ENCODE peak calls at places on chromosomes 12 and 14, in six cellular contexts. One of them, this sample, is unnamed.

GRCh38 chr12:108337235-108338223 is 1.6 kb downstream of the CMKLR1 start:
- DNase-seq in fibroblast of pulmonary artery: peak; percentile 18
- DNase-seq in HL-60: peak; percentile 24
- DNase-seq in astrocyte of the spinal cord: peak; percentile 12
- DNase-seq in adipocyte: peak; percentile 72
- DNase-seq in aorta: peak; percentile 58
- DNase-seq in this sample: peak; percentile 36

GRCh38 chr12:110022980-110023633 is 23.9 kb downstream of the ANKRD13A start:
- DNase-seq in fibroblast of pulmonary artery: peak; percentile 49
- DNase-seq in HL-60: no peak
- DNase-seq in astrocyte of the spinal cord: peak; percentile 69
- DNase-seq in adipocyte: peak; percentile 61
- DNase-seq in aorta: no peak
- DNase-seq in this sample: no peak

GRCh38 chr12:109993091-109993490 is 3.1 kb downstream of the GIT2 start:
- DNase-seq in fibroblast of pulmonary artery: no peak
- DNase-seq in HL-60: no peak
- DNase-seq in astrocyte of the spinal cord: no peak
- DNase-seq in adipocyte: no peak
- DNase-seq in aorta: no peak
- DNase-seq in this sample: no peak

GRCh38 chr14:56731187-56731586 is 79.1 kb downstream of the OTX2 start:
- DNase-seq in fibroblast of pulmonary artery: no peak
- DNase-seq in HL-60: no peak
- DNase-seq in astrocyte of the spinal cord: no peak
- DNase-seq in adipocyte: no peak
- DNase-seq in aorta: no peak
- DNase-seq in this sample: no peak

GRCh38 chr12:131353826-131354225 is 357.1 kb upstream of the SFSWAP start:
- DNase-seq in fibroblast of pulmonary artery: no peak
- DNase-seq in HL-60: no peak
- DNase-seq in astrocyte of the spinal cord: no peak
- DNase-seq in adipocyte: no peak
- DNase-seq in aorta: no peak
- DNase-seq in this sample: no peak

GRCh38 chr14:89445252-89445973 is 28.4 kb upstream of the FOXN3 start:
- DNase-seq in fibroblast of pulmonary artery: no peak
- DNase-seq in HL-60: no peak
- DNase-seq in astrocyte of the spinal cord: no peak
- DNase-seq in adipocyte: no peak
- DNase-seq in aorta: no peak
- DNase-seq in this sample: no peak

GRCh38 chr12:107017042-107017441 is 30.1 kb upstream of the MTERF2 start:
- DNase-seq in fibroblast of pulmonary artery: no peak
- DNase-seq in HL-60: no peak
- DNase-seq in astrocyte of the spinal cord: no peak
- DNase-seq in adipocyte: no peak
- DNase-seq in aorta: no peak
- DNase-seq in this sample: no peak

GRCh38 chr14:94345344-94346072 is 22.4 kb upstream of the SERPINA6 start:
- DNase-seq in fibroblast of pulmonary artery: peak; percentile 91
- DNase-seq in HL-60: peak; percentile 34
- DNase-seq in astrocyte of the spinal cord: peak; percentile 86
- DNase-seq in adipocyte: peak; percentile 88
- DNase-seq in aorta: no peak
- DNase-seq in this sample: no peak

GRCh38 chr14:106691601-106692291 is 1165.4 kb downstream of the TMEM121 start:
- DNase-seq in fibroblast of pulmonary artery: no peak
- DNase-seq in HL-60: peak; percentile 51
- DNase-seq in astrocyte of the spinal cord: no peak
- DNase-seq in adipocyte: no peak
- DNase-seq in aorta: peak; percentile 42
- DNase-seq in this sample: peak; percentile 56

GRCh38 chr14:99564256-99564902 is 39.6 kb downstream of the CCDC85C start:
- DNase-seq in fibroblast of pulmonary artery: peak; percentile 91
- DNase-seq in HL-60: no peak
- DNase-seq in astrocyte of the spinal cord: peak; percentile 81
- DNase-seq in adipocyte: peak; percentile 91
- DNase-seq in aorta: no peak
- DNase-seq in this sample: peak; percentile 79

GRCh38 chr14:103188691-103189480 is 65.6 kb downstream of the TNFAIP2 start:
- DNase-seq in fibroblast of pulmonary artery: peak; percentile 18
- DNase-seq in HL-60: no peak
- DNase-seq in astrocyte of the spinal cord: no peak
- DNase-seq in adipocyte: peak; percentile 22
- DNase-seq in aorta: no peak
- DNase-seq in this sample: peak; percentile 44

GRCh38 chr12:11929714-11930113 is 141.0 kb upstream of the BCL2L14 start:
- DNase-seq in fibroblast of pulmonary artery: no peak
- DNase-seq in HL-60: no peak
- DNase-seq in astrocyte of the spinal cord: no peak
- DNase-seq in adipocyte: no peak
- DNase-seq in aorta: no peak
- DNase-seq in this sample: no peak

GRCh38 chr12:70265132-70265531 is 21.9 kb downstream of the CNOT2 start:
- DNase-seq in fibroblast of pulmonary artery: no peak
- DNase-seq in HL-60: no peak
- DNase-seq in astrocyte of the spinal cord: no peak
- DNase-seq in adipocyte: no peak
- DNase-seq in aorta: no peak
- DNase-seq in this sample: no peak

GRCh38 chr12:131378861-131379665 is 331.8 kb upstream of the SFSWAP start:
- DNase-seq in fibroblast of pulmonary artery: no peak
- DNase-seq in HL-60: no peak
- DNase-seq in astrocyte of the spinal cord: no peak
- DNase-seq in adipocyte: no peak
- DNase-seq in aorta: no peak
- DNase-seq in this sample: no peak

GRCh38 chr12:114682101-114682919 is 1.7 kb downstream of the TBX3 start:
- DNase-seq in fibroblast of pulmonary artery: no peak
- DNase-seq in HL-60: no peak
- DNase-seq in astrocyte of the spinal cord: no peak
- DNase-seq in adipocyte: peak; percentile 36
- DNase-seq in aorta: no peak
- DNase-seq in this sample: no peak

GRCh38 chr14:76904100-76904739 is 78.0 kb downstream of the LRRC74A start:
- DNase-seq in fibroblast of pulmonary artery: peak; percentile 98
- DNase-seq in HL-60: no peak
- DNase-seq in astrocyte of the spinal cord: peak; percentile 82
- DNase-seq in adipocyte: peak; percentile 94
- DNase-seq in aorta: peak; percentile 66
- DNase-seq in this sample: peak; percentile 54

GRCh38 chr12:48194780-48195179 is 8.3 kb downstream of the OR10AD1 start:
- DNase-seq in fibroblast of pulmonary artery: peak; percentile 21
- DNase-seq in HL-60: no peak
- DNase-seq in astrocyte of the spinal cord: no peak
- DNase-seq in adipocyte: peak; percentile 61
- DNase-seq in aorta: no peak
- DNase-seq in this sample: no peak

GRCh38 chr14:81222694-81223093 is 1.9 kb upstream of the GTF2A1 start:
- DNase-seq in fibroblast of pulmonary artery: no peak
- DNase-seq in HL-60: no peak
- DNase-seq in astrocyte of the spinal cord: no peak
- DNase-seq in adipocyte: no peak
- DNase-seq in aorta: no peak
- DNase-seq in this sample: no peak

GRCh38 chr14:101398011-101398410 is 163.3 kb upstream of the DIO3 start:
- DNase-seq in fibroblast of pulmonary artery: no peak
- DNase-seq in HL-60: no peak
- DNase-seq in astrocyte of the spinal cord: no peak
- DNase-seq in adipocyte: no peak
- DNase-seq in aorta: no peak
- DNase-seq in this sample: no peak

GRCh38 chr12:90909069-90909676 is 45.8 kb downstream of the CCER1 start:
- DNase-seq in fibroblast of pulmonary artery: peak; percentile 75
- DNase-seq in HL-60: no peak
- DNase-seq in astrocyte of the spinal cord: peak; percentile 65
- DNase-seq in adipocyte: peak; percentile 72
- DNase-seq in aorta: no peak
- DNase-seq in this sample: no peak

GRCh38 chr14:55309761-55310365 is 38.6 kb downstream of the FBXO34 start:
- DNase-seq in fibroblast of pulmonary artery: no peak
- DNase-seq in HL-60: no peak
- DNase-seq in astrocyte of the spinal cord: no peak
- DNase-seq in adipocyte: no peak
- DNase-seq in aorta: no peak
- DNase-seq in this sample: no peak

GRCh38 chr12:57525615-57526383 is 3.2 kb downstream of the MBD6 start:
- DNase-seq in fibroblast of pulmonary artery: no peak
- DNase-seq in HL-60: no peak
- DNase-seq in astrocyte of the spinal cord: no peak
- DNase-seq in adipocyte: no peak
- DNase-seq in aorta: no peak
- DNase-seq in this sample: no peak

GRCh38 chr12:57522887-57523705 is 472 bp downstream of the MBD6 start:
- DNase-seq in fibroblast of pulmonary artery: peak; percentile 68
- DNase-seq in HL-60: peak; percentile 84
- DNase-seq in astrocyte of the spinal cord: peak; percentile 56
- DNase-seq in adipocyte: peak; percentile 69
- DNase-seq in aorta: peak; percentile 88
- DNase-seq in this sample: peak; percentile 78

GRCh38 chr12:57523706-57524614 is 1.3 kb downstream of the MBD6 start:
- DNase-seq in fibroblast of pulmonary artery: no peak
- DNase-seq in HL-60: no peak
- DNase-seq in astrocyte of the spinal cord: no peak
- DNase-seq in adipocyte: no peak
- DNase-seq in aorta: no peak
- DNase-seq in this sample: no peak

GRCh38 chr12:57526477-57527126 is 4.0 kb downstream of the MBD6 start:
- DNase-seq in fibroblast of pulmonary artery: no peak
- DNase-seq in HL-60: no peak
- DNase-seq in astrocyte of the spinal cord: no peak
- DNase-seq in adipocyte: no peak
- DNase-seq in aorta: no peak
- DNase-seq in this sample: no peak

DNA sequence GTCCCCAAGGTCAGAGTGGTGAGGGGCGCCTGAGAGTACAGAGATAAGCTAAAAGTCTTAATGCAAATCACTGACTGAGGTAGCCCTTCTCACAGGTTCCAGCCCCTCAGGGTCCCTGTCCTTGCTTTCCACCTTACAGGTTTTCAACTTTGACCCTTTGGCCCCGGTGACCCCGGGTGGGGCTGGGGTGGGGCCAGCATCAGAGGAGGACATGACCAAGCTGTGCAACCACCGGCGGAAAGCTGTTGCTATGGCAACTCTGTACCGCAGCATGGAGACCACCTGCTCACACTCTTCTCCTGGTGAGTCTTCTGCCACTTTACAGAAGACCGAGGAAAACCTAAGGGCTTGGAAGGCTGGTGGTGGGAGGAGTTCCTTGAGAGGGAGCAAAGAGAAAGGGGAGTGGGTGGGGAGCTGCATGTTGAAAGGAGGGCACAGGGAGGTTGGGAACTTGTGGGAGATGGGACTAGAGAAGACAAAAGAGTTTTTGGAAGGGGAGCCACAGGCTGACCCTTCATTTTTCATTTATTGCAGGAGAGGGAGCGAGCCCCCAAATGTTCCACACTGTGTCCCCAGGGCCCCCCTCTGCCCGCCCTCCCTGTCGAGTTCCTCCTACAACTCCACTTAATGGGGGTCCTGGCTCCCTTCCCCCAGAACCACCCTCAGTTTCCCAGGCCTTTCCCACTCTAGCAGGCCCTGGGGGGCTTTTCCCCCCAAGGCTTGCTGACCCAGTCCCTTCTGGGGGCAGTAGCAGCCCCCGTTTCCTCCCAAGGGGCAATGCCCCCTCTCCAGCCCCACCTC is 2.4 kb downstream of the MBD6 start:
- DNase-seq in fibroblast of pulmonary artery: no peak
- DNase-seq in HL-60: no peak
- DNase-seq in astrocyte of the spinal cord: no peak
- DNase-seq in adipocyte: no peak
- DNase-seq in aorta: no peak
- DNase-seq in this sample: no peak
- H3K4me3 ChIP-seq in fibroblast of pulmonary artery: peak overlapping the region; percentile 92
- H3K4me3 ChIP-seq in HL-60: no peak overlapping the region
- H3K4me3 ChIP-seq in astrocyte of the spinal cord: no peak overlapping the region
- H3K4me3 ChIP-seq in adipocyte: peak overlapping the region; percentile 96
- H3K4me3 ChIP-seq in aorta: no peak overlapping the region
- H3K4me3 ChIP-seq in this sample: no peak overlapping the region

GRCh38 chr14:60251877-60252276 is 2.9 kb downstream of the PPM1A start:
- DNase-seq in fibroblast of pulmonary artery: no peak
- DNase-seq in HL-60: no peak
- DNase-seq in astrocyte of the spinal cord: no peak
- DNase-seq in adipocyte: no peak
- DNase-seq in aorta: no peak
- DNase-seq in this sample: no peak
- H3K4me3 ChIP-seq in fibroblast of pulmonary artery: peak overlapping the region; percentile 77
- H3K4me3 ChIP-seq in HL-60: no peak overlapping the region
- H3K4me3 ChIP-seq in astrocyte of the spinal cord: no peak overlapping the region
- H3K4me3 ChIP-seq in adipocyte: peak overlapping the region; percentile 96
- H3K4me3 ChIP-seq in aorta: peak overlapping the region; percentile 45
- H3K4me3 ChIP-seq in this sample: peak overlapping the region; percentile 67

GRCh38 chr14:60346706-60347105 is 97.7 kb downstream of the PPM1A start:
- DNase-seq in fibroblast of pulmonary artery: peak; percentile 10
- DNase-seq in HL-60: no peak
- DNase-seq in astrocyte of the spinal cord: no peak
- DNase-seq in adipocyte: no peak
- DNase-seq in aorta: no peak
- DNase-seq in this sample: no peak

GRCh38 chr14:60350366-60350720 is 101.3 kb downstream of the PPM1A start:
- DNase-seq in fibroblast of pulmonary artery: no peak
- DNase-seq in HL-60: no peak
- DNase-seq in astrocyte of the spinal cord: no peak
- DNase-seq in adipocyte: peak; percentile 21
- DNase-seq in aorta: no peak
- DNase-seq in this sample: no peak

GRCh38 chr14:60344751-60345150 is 95.7 kb downstream of the PPM1A start:
- DNase-seq in fibroblast of pulmonary artery: no peak
- DNase-seq in HL-60: no peak
- DNase-seq in astrocyte of the spinal cord: no peak
- DNase-seq in adipocyte: no peak
- DNase-seq in aorta: no peak
- DNase-seq in this sample: no peak

GRCh38 chr14:60349663-60350365 is 100.8 kb downstream of the PPM1A start:
- DNase-seq in fibroblast of pulmonary artery: peak; percentile 65
- DNase-seq in HL-60: no peak
- DNase-seq in astrocyte of the spinal cord: peak; percentile 64
- DNase-seq in adipocyte: peak; percentile 85
- DNase-seq in aorta: no peak
- DNase-seq in this sample: no peak

DNA sequence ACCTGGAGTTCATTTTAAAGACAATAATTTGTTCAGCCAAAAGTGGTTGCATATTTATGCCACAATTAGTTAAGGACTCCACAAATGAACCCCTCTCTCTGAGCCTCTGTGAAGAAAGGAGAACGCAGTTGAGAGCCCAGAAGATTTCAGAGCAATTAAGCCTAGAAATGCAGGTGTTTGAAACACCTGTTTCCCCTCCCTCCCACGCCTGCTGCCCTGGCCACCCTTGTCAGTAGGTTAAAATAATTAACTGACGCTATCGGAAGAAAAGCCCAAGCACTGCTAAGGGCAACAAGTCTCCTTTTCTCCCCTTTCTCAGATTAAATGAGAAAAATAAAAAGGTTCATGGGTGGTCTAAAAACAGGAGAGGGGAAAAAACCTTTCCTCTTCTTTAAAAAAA is 99.2 kb downstream of the PPM1A start:
- DNase-seq in fibroblast of pulmonary artery: no peak
- DNase-seq in HL-60: no peak
- DNase-seq in astrocyte of the spinal cord: no peak
- DNase-seq in adipocyte: no peak
- DNase-seq in aorta: no peak
- DNase-seq in this sample: no peak
- H3K4me3 ChIP-seq in fibroblast of pulmonary artery: no peak overlapping the region
- H3K4me3 ChIP-seq in HL-60: no peak overlapping the region
- H3K4me3 ChIP-seq in astrocyte of the spinal cord: no peak overlapping the region
- H3K4me3 ChIP-seq in adipocyte: no peak overlapping the region
- H3K4me3 ChIP-seq in aorta: no peak overlapping the region
- H3K4me3 ChIP-seq in this sample: no peak overlapping the region

GRCh38 chr12:118017926-118018325 is 1.4 kb downstream of the RFC5 start:
- DNase-seq in fibroblast of pulmonary artery: no peak
- DNase-seq in HL-60: no peak
- DNase-seq in astrocyte of the spinal cord: no peak
- DNase-seq in adipocyte: no peak
- DNase-seq in aorta: no peak
- DNase-seq in this sample: no peak
- H3K4me3 ChIP-seq in fibroblast of pulmonary artery: no peak overlapping the region
- H3K4me3 ChIP-seq in HL-60: no peak overlapping the region
- H3K4me3 ChIP-seq in astrocyte of the spinal cord: no peak overlapping the region
- H3K4me3 ChIP-seq in adipocyte: no peak overlapping the region
- H3K4me3 ChIP-seq in aorta: no peak overlapping the region
- H3K4me3 ChIP-seq in this sample: no peak overlapping the region

This sample was measured in heart left ventricle.